ENCODE peak calls at places on chromosomes 2 and 18, in ten cellular contexts. One of them, this sample, is unnamed.

GRCh38 chr18:22286576-22286975 is 117.2 kb downstream of the GATA6 start:
- DNase-seq in heart left ventricle: no peak
- DNase-seq in lower leg skin: peak
- DNase-seq in GM06990: no peak
- DNase-seq in K562: no peak
- DNase-seq in fibroblast of mammary gland: no peak
- DNase-seq in cardiac muscle cell: peak
- DNase-seq in tibial artery: peak
- DNase-seq in AG09309: no peak
- DNase-seq in pancreas: no peak
- DNase-seq in this sample: peak

GRCh38 chr2:109333414-109334194 is 204.6 kb downstream of the SH3RF3 start:
- DNase-seq in cardiac muscle cell: peak
- DNase-seq in fibroblast of mammary gland: no peak
- DNase-seq in tibial artery: no peak
- DNase-seq in heart left ventricle: no peak
- DNase-seq in pancreas: no peak
- DNase-seq in AG09309: no peak
- DNase-seq in K562: no peak
- DNase-seq in lower leg skin: no peak
- DNase-seq in GM06990: no peak
- DNase-seq in this sample: no peak

GRCh38 chr2:67234443-67234842 is 162.7 kb upstream of the ETAA1 start:
- DNase-seq in heart left ventricle: no peak
- DNase-seq in tibial artery: no peak
- DNase-seq in fibroblast of mammary gland: peak
- DNase-seq in K562: no peak
- DNase-seq in GM06990: no peak
- DNase-seq in pancreas: no peak
- DNase-seq in cardiac muscle cell: peak
- DNase-seq in lower leg skin: no peak
- DNase-seq in AG09309: peak
- DNase-seq in this sample: no peak

GRCh38 chr2:219596954-219597551 is 604 bp upstream of the STK11IP start:
- DNase-seq in pancreas: no peak
- DNase-seq in fibroblast of mammary gland: peak
- DNase-seq in GM06990: no peak
- DNase-seq in lower leg skin: no peak
- DNase-seq in K562: no peak
- DNase-seq in heart left ventricle: no peak
- DNase-seq in tibial artery: no peak
- DNase-seq in cardiac muscle cell: peak
- DNase-seq in AG09309: no peak
- DNase-seq in this sample: no peak

GRCh38 chr2:224909885-224910517 is 132.3 kb downstream of the DOCK10 start:
- DNase-seq in GM06990: no peak
- DNase-seq in heart left ventricle: peak
- DNase-seq in AG09309: peak
- DNase-seq in cardiac muscle cell: peak
- DNase-seq in fibroblast of mammary gland: peak
- DNase-seq in lower leg skin: peak
- DNase-seq in tibial artery: peak
- DNase-seq in pancreas: no peak
- DNase-seq in K562: no peak
- DNase-seq in this sample: peak

GRCh38 chr2:26412091-26412673 is 10.5 kb downstream of the DRC1 start:
- DNase-seq in AG09309: no peak
- DNase-seq in lower leg skin: no peak
- DNase-seq in GM06990: peak
- DNase-seq in cardiac muscle cell: peak
- DNase-seq in pancreas: no peak
- DNase-seq in K562: peak
- DNase-seq in fibroblast of mammary gland: peak
- DNase-seq in tibial artery: no peak
- DNase-seq in heart left ventricle: no peak
- DNase-seq in this sample: no peak

GRCh38 chr18:79466591-79466990 is 70.9 kb downstream of the NFATC1 start:
- DNase-seq in heart left ventricle: no peak
- DNase-seq in tibial artery: no peak
- DNase-seq in cardiac muscle cell: no peak
- DNase-seq in AG09309: no peak
- DNase-seq in fibroblast of mammary gland: no peak
- DNase-seq in K562: no peak
- DNase-seq in pancreas: no peak
- DNase-seq in lower leg skin: no peak
- DNase-seq in GM06990: peak
- DNase-seq in this sample: no peak

GRCh38 chr2:15883684-15884083 is 56.7 kb upstream of the MYCN start:
- DNase-seq in cardiac muscle cell: no peak
- DNase-seq in AG09309: no peak
- DNase-seq in tibial artery: no peak
- DNase-seq in GM06990: no peak
- DNase-seq in fibroblast of mammary gland: no peak
- DNase-seq in K562: no peak
- DNase-seq in lower leg skin: no peak
- DNase-seq in heart left ventricle: no peak
- DNase-seq in pancreas: no peak
- DNase-seq in this sample: no peak

GRCh38 chr2:242035858-242036652 is 166.5 kb downstream of the RTP5 start:
- DNase-seq in tibial artery: no peak
- DNase-seq in lower leg skin: no peak
- DNase-seq in fibroblast of mammary gland: no peak
- DNase-seq in pancreas: peak
- DNase-seq in heart left ventricle: no peak
- DNase-seq in K562: no peak
- DNase-seq in cardiac muscle cell: no peak
- DNase-seq in GM06990: no peak
- DNase-seq in AG09309: no peak
- DNase-seq in this sample: no peak

GRCh38 chr2:170332676-170333402 is 154.9 kb downstream of the MYO3B start:
- DNase-seq in cardiac muscle cell: no peak
- DNase-seq in tibial artery: no peak
- DNase-seq in K562: no peak
- DNase-seq in heart left ventricle: no peak
- DNase-seq in lower leg skin: no peak
- DNase-seq in AG09309: no peak
- DNase-seq in fibroblast of mammary gland: no peak
- DNase-seq in pancreas: no peak
- DNase-seq in GM06990: no peak
- DNase-seq in this sample: no peak

GRCh38 chr2:101124061-101124460 is 27.1 kb downstream of the TBC1D8 start:
- DNase-seq in K562: no peak
- DNase-seq in pancreas: no peak
- DNase-seq in GM06990: no peak
- DNase-seq in AG09309: no peak
- DNase-seq in cardiac muscle cell: no peak
- DNase-seq in tibial artery: no peak
- DNase-seq in fibroblast of mammary gland: peak
- DNase-seq in heart left ventricle: no peak
- DNase-seq in lower leg skin: no peak
- DNase-seq in this sample: no peak

GRCh38 chr2:110215566-110216158 is 3.3 kb upstream of the MTLN start:
- DNase-seq in lower leg skin: no peak
- DNase-seq in heart left ventricle: no peak
- DNase-seq in cardiac muscle cell: no peak
- DNase-seq in fibroblast of mammary gland: no peak
- DNase-seq in GM06990: no peak
- DNase-seq in AG09309: no peak
- DNase-seq in pancreas: no peak
- DNase-seq in tibial artery: no peak
- DNase-seq in K562: no peak
- DNase-seq in this sample: no peak

GRCh38 chr18:389658-390357 is 110.7 kb downstream of the COLEC12 start:
- DNase-seq in pancreas: no peak
- DNase-seq in K562: peak
- DNase-seq in lower leg skin: no peak
- DNase-seq in GM06990: no peak
- DNase-seq in tibial artery: no peak
- DNase-seq in cardiac muscle cell: peak
- DNase-seq in fibroblast of mammary gland: peak
- DNase-seq in AG09309: no peak
- DNase-seq in heart left ventricle: no peak
- DNase-seq in this sample: peak

GRCh38 chr18:21742323-21742687 is 1.7 kb downstream of the MIB1 start:
- DNase-seq in cardiac muscle cell: no peak
- DNase-seq in lower leg skin: no peak
- DNase-seq in heart left ventricle: no peak
- DNase-seq in GM06990: no peak
- DNase-seq in tibial artery: no peak
- DNase-seq in K562: no peak
- DNase-seq in AG09309: no peak
- DNase-seq in fibroblast of mammary gland: peak
- DNase-seq in pancreas: no peak
- DNase-seq in this sample: no peak

GRCh38 chr18:64333584-64333983 is 184.7 kb upstream of the LINC00305 start:
- DNase-seq in fibroblast of mammary gland: no peak
- DNase-seq in tibial artery: no peak
- DNase-seq in heart left ventricle: peak
- DNase-seq in cardiac muscle cell: no peak
- DNase-seq in GM06990: no peak
- DNase-seq in AG09309: no peak
- DNase-seq in pancreas: no peak
- DNase-seq in K562: no peak
- DNase-seq in lower leg skin: no peak
- DNase-seq in this sample: no peak

GRCh38 chr2:128053331-128053730 is 25.5 kb upstream of the SAP130 start:
- DNase-seq in AG09309: no peak
- DNase-seq in pancreas: no peak
- DNase-seq in GM06990: no peak
- DNase-seq in K562: no peak
- DNase-seq in cardiac muscle cell: no peak
- DNase-seq in lower leg skin: no peak
- DNase-seq in fibroblast of mammary gland: no peak
- DNase-seq in tibial artery: no peak
- DNase-seq in heart left ventricle: no peak
- DNase-seq in this sample: no peak

GRCh38 chr2:128058114-128058513 is 30.3 kb upstream of the SAP130 start:
- DNase-seq in cardiac muscle cell: no peak
- DNase-seq in tibial artery: no peak
- DNase-seq in lower leg skin: no peak
- DNase-seq in fibroblast of mammary gland: no peak
- DNase-seq in GM06990: no peak
- DNase-seq in pancreas: no peak
- DNase-seq in K562: no peak
- DNase-seq in heart left ventricle: no peak
- DNase-seq in AG09309: no peak
- DNase-seq in this sample: no peak

GRCh38 chr2:128057334-128057733 is 29.5 kb upstream of the SAP130 start:
- DNase-seq in tibial artery: no peak
- DNase-seq in cardiac muscle cell: peak
- DNase-seq in pancreas: no peak
- DNase-seq in GM06990: no peak
- DNase-seq in lower leg skin: no peak
- DNase-seq in AG09309: no peak
- DNase-seq in heart left ventricle: no peak
- DNase-seq in K562: no peak
- DNase-seq in fibroblast of mammary gland: no peak
- DNase-seq in this sample: no peak

GRCh38 chr2:128054104-128054503 is 26.2 kb upstream of the SAP130 start:
- DNase-seq in GM06990: no peak
- DNase-seq in cardiac muscle cell: no peak
- DNase-seq in AG09309: no peak
- DNase-seq in lower leg skin: no peak
- DNase-seq in pancreas: no peak
- DNase-seq in tibial artery: no peak
- DNase-seq in heart left ventricle: no peak
- DNase-seq in fibroblast of mammary gland: no peak
- DNase-seq in K562: no peak
- DNase-seq in this sample: no peak
- TF ChIP-seq CTCF in GM06990: no peak
- TF ChIP-seq CTCF in cardiac muscle cell: no peak
- TF ChIP-seq CTCF in AG09309: no peak
- TF ChIP-seq CTCF in lower leg skin: no peak
- TF ChIP-seq CTCF in pancreas: no peak
- TF ChIP-seq CTCF in tibial artery: no peak
- TF ChIP-seq CTCF in heart left ventricle: no peak
- TF ChIP-seq CTCF in fibroblast of mammary gland: no peak
- TF ChIP-seq CTCF in K562: peak
- TF ChIP-seq CTCF in this sample: no peak

GRCh38 chr2:202750778-202751427 is 116.1 kb downstream of the FAM117B start:
- DNase-seq in fibroblast of mammary gland: no peak
- DNase-seq in GM06990: peak
- DNase-seq in cardiac muscle cell: no peak
- DNase-seq in heart left ventricle: no peak
- DNase-seq in AG09309: no peak
- DNase-seq in lower leg skin: no peak
- DNase-seq in K562: no peak
- DNase-seq in tibial artery: no peak
- DNase-seq in pancreas: no peak
- DNase-seq in this sample: no peak
- H3K4me3 ChIP-seq in fibroblast of mammary gland: no peak
- H3K4me3 ChIP-seq in GM06990: no peak
- H3K4me3 ChIP-seq in cardiac muscle cell: no peak
- H3K4me3 ChIP-seq in heart left ventricle: no peak
- H3K4me3 ChIP-seq in AG09309: no peak
- H3K4me3 ChIP-seq in lower leg skin: no peak
- H3K4me3 ChIP-seq in K562: no peak
- H3K4me3 ChIP-seq in tibial artery: no peak
- H3K4me3 ChIP-seq in pancreas: no peak
- H3K4me3 ChIP-seq in this sample: no peak

DNA sequence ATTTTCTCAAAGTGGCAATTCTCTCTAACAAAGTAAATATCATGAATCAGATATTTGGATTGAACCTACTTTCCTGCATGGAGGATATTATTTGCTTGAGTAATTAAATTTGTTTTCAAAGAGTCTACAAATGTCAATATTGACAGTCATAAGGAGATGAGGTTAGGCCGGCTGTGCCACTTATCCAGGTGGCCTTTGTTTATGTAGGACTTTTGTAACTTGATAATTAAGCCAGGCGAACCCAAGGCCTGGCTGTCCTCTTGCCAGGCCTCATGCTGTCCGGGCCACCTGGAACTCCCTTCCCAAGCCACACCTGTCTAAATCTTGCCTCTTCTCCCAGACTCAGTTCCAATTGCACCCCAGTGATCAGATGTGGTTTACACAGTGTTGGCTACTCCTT is 255.2 kb downstream of the ACKR3 start:
- DNase-seq in fibroblast of mammary gland: no peak
- DNase-seq in cardiac muscle cell: no peak
- DNase-seq in tibial artery: peak
- DNase-seq in lower leg skin: no peak
- DNase-seq in AG09309: no peak
- DNase-seq in GM06990: no peak
- DNase-seq in K562: no peak
- DNase-seq in pancreas: no peak
- DNase-seq in heart left ventricle: no peak
- DNase-seq in this sample: peak
- TF ChIP-seq CTCF in fibroblast of mammary gland: no peak
- TF ChIP-seq CTCF in cardiac muscle cell: no peak
- TF ChIP-seq CTCF in tibial artery: no peak
- TF ChIP-seq CTCF in lower leg skin: no peak
- TF ChIP-seq CTCF in AG09309: no peak
- TF ChIP-seq CTCF in GM06990: no peak
- TF ChIP-seq CTCF in K562: no peak
- TF ChIP-seq CTCF in pancreas: no peak
- TF ChIP-seq CTCF in heart left ventricle: no peak
- TF ChIP-seq CTCF in this sample: no peak

DNA sequence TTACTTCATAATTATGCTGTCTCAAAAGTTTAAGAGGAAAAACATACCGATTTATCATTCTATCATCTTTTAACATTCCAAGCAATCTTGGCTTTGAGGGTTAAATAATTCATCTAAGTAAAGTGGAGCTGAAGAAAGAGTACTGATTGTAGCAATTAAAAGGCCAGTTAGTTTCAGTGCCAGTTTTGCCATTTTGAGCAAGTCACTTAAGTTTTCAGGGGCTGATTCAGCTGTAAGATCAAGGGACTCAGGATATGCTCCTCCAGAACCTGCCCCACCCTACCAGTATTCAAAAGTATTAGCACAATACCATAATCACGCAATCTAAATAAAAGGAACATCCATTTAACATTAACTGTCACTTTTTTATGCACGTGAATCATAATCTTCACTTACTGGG is 1.9 kb downstream of the SS18 start:
- DNase-seq in GM06990: no peak
- DNase-seq in pancreas: no peak
- DNase-seq in AG09309: no peak
- DNase-seq in cardiac muscle cell: peak
- DNase-seq in K562: peak
- DNase-seq in heart left ventricle: no peak
- DNase-seq in tibial artery: no peak
- DNase-seq in lower leg skin: no peak
- DNase-seq in fibroblast of mammary gland: peak
- DNase-seq in this sample: no peak
- H3K4me3 ChIP-seq in GM06990: peak
- H3K4me3 ChIP-seq in pancreas: no peak
- H3K4me3 ChIP-seq in AG09309: peak
- H3K4me3 ChIP-seq in cardiac muscle cell: peak
- H3K4me3 ChIP-seq in K562: peak
- H3K4me3 ChIP-seq in heart left ventricle: peak
- H3K4me3 ChIP-seq in tibial artery: peak
- H3K4me3 ChIP-seq in lower leg skin: no peak
- H3K4me3 ChIP-seq in fibroblast of mammary gland: peak
- H3K4me3 ChIP-seq in this sample: peak

This sample was measured in LNCaP clone FGC.